ENCODE peak calls at places on chromosomes 2 and 18, in four cellular contexts. R, D, E and N are unnamed samples.
A peak's percentile ranks its signal among the peaks of the same experiment; 100 is the strongest.

GRCh38 chr18:61854578-61854977 is 38.2 kb downstream of the RNF152 start:
- DNase-seq in R (no peak), D (no peak), E (no peak), N (no peak)

GRCh38 chr2:205889073-205889472 is 196.9 kb downstream of the INO80D start:
- DNase-seq in R (no peak), D (no peak), E (no peak), N (no peak)

GRCh38 chr2:27964067-27964466 is 73.5 kb downstream of the BABAM2 start:
- DNase-seq in R (no peak), D (no peak), E (no peak), N (no peak)

GRCh38 chr2:97812916-97813315 is 99.5 kb downstream of the ZAP70 start:
- DNase-seq in R (peak; percentile 30), D (no peak), E (no peak), N (no peak)

GRCh38 chr2:158518083-158518482 is 61.3 kb downstream of the PKP4 start:
- DNase-seq in R (peak; percentile 9), D (no peak), E (no peak), N (no peak)

GRCh38 chr2:19371996-19372582 is 13.7 kb upstream of the OSR1 start:
- DNase-seq in R (no peak), D (no peak), E (no peak), N (no peak)

GRCh38 chr2:236242057-236242495 is 22.1 kb downstream of the ASB18 start:
- DNase-seq in R (no peak), D (no peak), E (no peak), N (peak; percentile 23)

GRCh38 chr2:55779459-55780421 is 86.1 kb upstream of the PNPT1 start:
- DNase-seq in R (no peak), D (no peak), E (peak; percentile 58), N (no peak)

GRCh38 chr18:23664674-23665073 is 2.0 kb upstream of the ANKRD29 start:
- DNase-seq in R (no peak), D (no peak), E (no peak), N (no peak)

GRCh38 chr2:45932278-45932975 is 281.0 kb downstream of the PRKCE start:
- DNase-seq in R (no peak), D (no peak), E (no peak), N (no peak)

GRCh38 chr18:24497052-24497754 is 36.8 kb downstream of the HRH4 start:
- DNase-seq in R (no peak), D (no peak), E (no peak), N (no peak)

GRCh38 chr2:71492112-71492511 is 38.8 kb downstream of the DYSF start:
- DNase-seq in R (no peak), D (no peak), E (no peak), N (peak; percentile 29)

GRCh38 chr2:73100956-73101355 is 11.8 kb downstream of the RAB11FIP5 start:
- DNase-seq in R (no peak), D (no peak), E (no peak), N (no peak)

GRCh38 chr2:95390272-95390880 is 12.1 kb upstream of the FAHD2A start:
- DNase-seq in R (no peak), D (no peak), E (peak; percentile 75), N (peak; percentile 29)

GRCh38 chr2:101806123-101806522 is 108.6 kb downstream of the MAP4K4 start:
- DNase-seq in R (no peak), D (no peak), E (peak; percentile 35), N (peak; percentile 67)

GRCh38 chr18:79599503-79599931 is 80.1 kb upstream of the CTDP1 start:
- DNase-seq in R (no peak), D (no peak), E (no peak), N (no peak)

GRCh38 chr2:114442545-114442944 is at the start of gene DPP10:
- DNase-seq in R (peak; percentile 82), D (no peak), E (peak; percentile 13), N (peak; percentile 92)

GRCh38 chr2:36562245-36562644 is 35.7 kb downstream of the FEZ2 start:
- DNase-seq in R (no peak), D (no peak), E (no peak), N (no peak)

GRCh38 chr18:62771494-62771893 is 56.2 kb downstream of the PHLPP1 start:
- DNase-seq in R (no peak), D (no peak), E (no peak), N (no peak)

GRCh38 chr2:25920786-25921390 is 42.6 kb upstream of the ASXL2 start:
- DNase-seq in R (peak; percentile 41), D (no peak), E (no peak), N (peak; percentile 80)

GRCh38 chr2:79946046-79946445 is 358.5 kb downstream of the LRRTM1 start:
- DNase-seq in R (no peak), D (no peak), E (no peak), N (no peak)

GRCh38 chr2:68643011-68643873 is at the start of gene PROKR1:
- DNase-seq in R (peak; percentile 89), D (no peak), E (no peak), N (peak; percentile 88)

GRCh38 chr2:134207589-134208209 is 46.2 kb upstream of the MGAT5 start:
- DNase-seq in R (peak; percentile 57), D (peak; percentile 23), E (peak; percentile 48), N (peak; percentile 89)

GRCh38 chr18:46518438-46518837 is 138.6 kb downstream of the LOXHD1 start:
- DNase-seq in R (peak; percentile 70), D (no peak), E (peak; percentile 9), N (peak; percentile 75)

GRCh38 chr2:190589008-190589407 is 54.5 kb upstream of the NEMP2 start:
- DNase-seq in R (no peak), D (no peak), E (no peak), N (no peak)

GRCh38 chr2:47008381-47009280 is 93.0 kb upstream of the MCFD2 start:
- DNase-seq in R (peak; percentile 73), D (no peak), E (peak; percentile 73), N (no peak)

GRCh38 chr18:7064346-7064745 is 53.3 kb downstream of the LAMA1 start:
- DNase-seq in R (no peak), D (no peak), E (no peak), N (no peak)

GRCh38 chr2:143616452-143616851 is 487.2 kb downstream of the ARHGAP15 start:
- DNase-seq in R (no peak), D (no peak), E (no peak), N (no peak)

GRCh38 chr2:17545680-17546613 is 5.5 kb downstream of the VSNL1 start:
- DNase-seq in R (no peak), D (no peak), E (peak; percentile 73), N (no peak)

GRCh38 chr2:176125215-176126054 is 2.9 kb downstream of the HOXD9 start:
- DNase-seq in R (no peak), D (no peak), E (no peak), N (peak; percentile 47)

GRCh38 chr2:55311444-55311870 is 42.4 kb upstream of the MTIF2 start:
- DNase-seq in R (no peak), D (no peak), E (no peak), N (no peak)

GRCh38 chr2:219495531-219496122 is 3.1 kb upstream of the GMPPA start:
- DNase-seq in R (peak; percentile 86), D (peak; percentile 36), E (peak; percentile 85), N (peak; percentile 93)

GRCh38 chr2:219493086-219493485 is 5.6 kb upstream of the GMPPA start:
- DNase-seq in R (no peak), D (no peak), E (no peak), N (no peak)

GRCh38 chr2:219496781-219497494 is 1.8 kb upstream of the GMPPA start:
- DNase-seq in R (peak; percentile 48), D (no peak), E (no peak), N (peak; percentile 77)

GRCh38 chr2:219496247-219496646 is 2.4 kb upstream of the GMPPA start:
- DNase-seq in R (no peak), D (no peak), E (no peak), N (no peak)

DNA sequence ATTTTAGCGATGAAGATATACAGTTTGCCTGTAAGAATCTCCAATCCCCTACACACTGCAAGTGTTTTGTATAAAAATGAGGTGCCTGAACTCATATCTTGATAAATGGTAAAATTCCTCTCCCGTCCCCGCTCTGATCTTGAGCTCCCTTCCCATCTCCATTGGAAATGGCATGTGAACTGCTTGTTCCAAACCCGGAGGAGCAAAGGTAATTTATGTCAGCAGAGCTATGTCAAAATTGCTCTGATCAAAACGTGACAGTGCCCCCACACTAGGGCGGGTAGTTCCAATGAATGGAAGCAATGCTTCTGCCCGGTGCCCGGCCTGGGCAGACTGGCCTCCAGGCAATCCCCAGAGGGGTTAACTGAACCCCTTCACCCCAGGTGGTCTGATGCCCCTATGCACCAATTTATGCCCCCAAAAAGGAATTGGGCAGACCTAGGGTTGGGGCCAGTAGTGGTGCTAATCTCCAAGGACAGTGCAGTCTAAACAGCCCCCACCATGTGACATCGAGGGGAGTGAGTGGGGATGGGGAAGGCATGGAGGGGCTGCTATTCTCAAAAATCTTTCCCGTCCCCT is 3.6 kb upstream of the GMPPA start:
- DNase-seq in R (no peak), D (no peak), E (no peak), N (no peak)
- H3K27ac ChIP-seq in R (no peak overlapping the region), D (no peak overlapping the region), E (no peak overlapping the region), N (no peak overlapping the region)

DNA sequence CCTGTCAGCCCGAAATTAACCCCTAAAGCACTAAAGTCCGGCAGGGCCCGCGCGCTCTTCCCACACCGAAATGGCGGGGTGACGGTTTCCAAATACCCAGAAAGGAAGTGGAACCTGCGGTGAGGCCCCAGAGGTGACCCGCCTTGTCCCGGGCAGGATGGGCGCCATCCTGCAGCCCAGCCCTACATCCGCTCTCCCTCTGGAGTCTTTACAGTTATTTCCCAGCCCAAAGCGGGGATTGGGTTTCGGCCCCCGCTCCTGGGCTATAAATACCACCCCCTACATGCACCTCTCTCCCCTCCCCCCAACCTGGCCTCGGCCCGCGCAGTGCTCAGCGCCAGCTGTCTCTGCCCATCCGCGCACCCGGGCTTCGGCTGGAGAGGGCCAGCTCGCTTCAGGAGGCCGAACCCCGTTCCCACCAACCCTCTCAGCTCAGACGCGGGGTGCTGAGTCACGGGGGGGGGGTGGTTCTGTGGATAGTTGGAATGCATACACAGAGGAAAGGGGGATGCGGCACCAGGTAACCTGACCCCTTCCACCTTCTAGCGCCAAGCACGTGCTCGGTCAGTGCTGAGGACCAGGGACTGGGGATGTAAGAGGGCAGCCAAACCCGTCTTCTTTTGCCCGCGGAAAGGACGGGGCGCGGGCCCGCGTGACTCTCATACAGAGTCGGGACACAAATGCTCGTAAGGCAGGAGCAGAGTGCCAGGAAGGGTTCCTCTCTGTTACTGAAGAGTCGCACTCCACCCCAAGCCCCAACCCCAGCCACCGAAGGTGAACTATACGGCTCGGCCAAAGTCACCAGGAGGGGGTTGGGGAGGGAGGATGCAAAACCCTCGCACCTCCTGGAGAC is at the start of gene TUBA4B:
- DNase-seq in R (peak; percentile 56), D (no peak), E (no peak), N (peak; percentile 88)
- H3K27ac ChIP-seq in R (no peak within 1 kb of the TSS), D (peak within 1 kb of the TSS; percentile 66), E (no peak within 1 kb of the TSS), N (no peak within 1 kb of the TSS)

DNA sequence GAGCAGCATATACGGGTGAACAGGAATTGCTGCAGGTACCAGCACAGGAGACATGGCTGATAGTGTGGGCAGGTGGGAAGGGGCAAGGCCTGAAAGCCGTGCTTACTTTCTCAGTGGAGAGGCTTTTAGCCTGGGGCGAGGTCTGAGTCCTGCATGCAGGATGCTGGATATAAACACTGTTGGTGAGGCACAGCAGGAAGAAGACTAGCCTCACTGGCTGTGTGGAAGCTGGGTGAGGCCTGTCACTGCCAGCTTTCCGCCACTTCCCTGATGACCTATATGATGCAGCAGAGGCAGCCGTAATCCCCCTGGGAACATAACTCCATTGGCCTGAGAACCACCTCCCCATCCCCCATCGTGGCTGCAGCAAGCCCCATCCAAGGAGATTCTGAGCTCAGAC is 54.4 kb upstream of the DSC1 start:
- DNase-seq in R (peak; percentile 26), D (no peak), E (no peak), N (peak; percentile 59)
- H3K27ac ChIP-seq in R (no peak overlapping the region), D (no peak overlapping the region), E (no peak overlapping the region), N (no peak overlapping the region)

GRCh38 chr2:191856111-191856876 is 9.4 kb upstream of the CAVIN2 start:
- DNase-seq in R (no peak), D (no peak), E (no peak), N (no peak)
- H3K27ac ChIP-seq in R (no peak overlapping the region), D (no peak overlapping the region), E (no peak overlapping the region), N (no peak overlapping the region)